ENCODE peak calls at places on chromosome 11, in ten cellular contexts. S is cardiac muscle cell; T is CD8-positive, alpha-beta memory T cell; E is neuronal stem cell; M is body of pancreas; H is mucosa of descending colon; Q is lower lobe of right lung; O is upper lobe of right lung; V is heart right ventricle; K is effector memory CD4-positive, alpha-beta T cell. D is an unnamed sample. For H3K9me3, the result is how much of the 10 kb centered on the place peaks cover.

GRCh38 chr11:110297082-110297725 is 790 bp upstream of the RDX start:
- DNase-seq in S (no peak), T (no peak), E (no peak), M (no peak), H (no peak), Q (no peak), O (no peak), V (no peak), K (no peak), D (no peak)

GRCh38 chr11:11081786-11082185 is 223.9 kb upstream of the ZBED5 start:
- DNase-seq in S (no peak), T (no peak), E (no peak), M (no peak), H (no peak), Q (no peak), O (no peak), V (no peak), K (no peak), D (no peak)

GRCh38 chr11:24635588-24636290 is 138.9 kb downstream of the LUZP2 start:
- DNase-seq in S (no peak), T (no peak), E (no peak), M (no peak), H (no peak), Q (no peak), O (no peak), V (no peak), K (no peak), D (no peak)

GRCh38 chr11:33507967-33508366 is 192.7 kb downstream of the C11orf91 start:
- DNase-seq in S (peak), T (no peak), E (no peak), M (peak), H (no peak), Q (no peak), O (no peak), V (no peak), K (no peak), D (no peak)

GRCh38 chr11:32586576-32587190 is 3.1 kb downstream of the EIF3M start:
- DNase-seq in S (peak), T (no peak), E (no peak), M (no peak), H (no peak), Q (no peak), O (no peak), V (no peak), K (no peak), D (no peak)

GRCh38 chr11:1336836-1337646 is 27.6 kb upstream of the TOLLIP start:
- DNase-seq in S (no peak), T (peak), E (no peak), M (peak), H (peak), Q (peak), O (peak), V (no peak), K (peak), D (peak)

GRCh38 chr11:117170210-117170609 is 8.3 kb upstream of the SIDT2 start:
- DNase-seq in S (peak), T (no peak), E (no peak), M (no peak), H (no peak), Q (no peak), O (no peak), V (no peak), K (no peak), D (no peak)

GRCh38 chr11:45362636-45363035 is 76.5 kb upstream of the SYT13 start:
- DNase-seq in S (no peak), T (no peak), E (no peak), M (no peak), H (no peak), Q (no peak), O (no peak), V (no peak), K (no peak), D (no peak)

GRCh38 chr11:41301023-41301422 is 158.4 kb downstream of the LRRC4C start:
- DNase-seq in S (peak), T (no peak), E (no peak), M (no peak), H (no peak), Q (no peak), O (no peak), V (no peak), K (no peak), D (no peak)

GRCh38 chr11:122679441-122679840 is 23.9 kb downstream of the UBASH3B start:
- DNase-seq in S (no peak), T (no peak), E (no peak), M (no peak), H (no peak), Q (no peak), O (no peak), V (no peak), K (no peak), D (no peak)

GRCh38 chr11:105609832-105610781 is at the start of gene GRIA4:
- DNase-seq in S (peak), T (no peak), E (peak), M (no peak), H (peak), Q (peak), O (peak), V (no peak), K (no peak), D (no peak)

GRCh38 chr11:59857444-59858434 is 8.5 kb downstream of the TCN1 start:
- DNase-seq in S (no peak), T (no peak), E (no peak), M (no peak), H (no peak), Q (no peak), O (no peak), V (no peak), K (peak), D (no peak)

GRCh38 chr11:123308077-123308476 is 113.0 kb upstream of the CLMP start:
- DNase-seq in S (peak), T (no peak), E (no peak), M (no peak), H (no peak), Q (no peak), O (no peak), V (peak), K (no peak), D (no peak)

GRCh38 chr11:126363706-126364245 is 8.3 kb downstream of the ST3GAL4 start:
- DNase-seq in S (no peak), T (no peak), E (no peak), M (no peak), H (peak), Q (no peak), O (peak), V (no peak), K (no peak), D (no peak)

GRCh38 chr11:92386577-92386976 is 162.0 kb downstream of the FAT3 start:
- DNase-seq in S (no peak), T (no peak), E (no peak), M (no peak), H (no peak), Q (no peak), O (no peak), V (no peak), K (no peak), D (no peak)

GRCh38 chr11:57153448-57153847 is 28.3 kb upstream of the LRRC55 start:
- DNase-seq in S (no peak), T (no peak), E (no peak), M (no peak), H (no peak), Q (no peak), O (no peak), V (no peak), K (no peak), D (no peak)

GRCh38 chr11:126282361-126282741 is 542 bp upstream of the TIRAP start:
- DNase-seq in S (peak), T (peak), E (no peak), M (peak), H (peak), Q (no peak), O (peak), V (peak), K (no peak), D (no peak)

GRCh38 chr11:45078236-45079074 is 68.0 kb upstream of the PRDM11 start:
- DNase-seq in S (peak), T (no peak), E (no peak), M (no peak), H (no peak), Q (no peak), O (no peak), V (no peak), K (no peak), D (no peak)

GRCh38 chr11:72807021-72807693 is 7.1 kb upstream of the ATG16L2 start:
- DNase-seq in S (peak), T (no peak), E (no peak), M (no peak), H (no peak), Q (no peak), O (peak), V (no peak), K (no peak), D (no peak)

GRCh38 chr11:119417726-119418540 is 5.0 kb downstream of the THY1 start:
- DNase-seq in S (peak), T (no peak), E (no peak), M (no peak), H (no peak), Q (no peak), O (no peak), V (no peak), K (no peak), D (no peak)

GRCh38 chr11:117221775-117222517 is 9.9 kb downstream of the PCSK7 start:
- DNase-seq in S (peak), T (no peak), E (no peak), M (peak), H (no peak), Q (no peak), O (no peak), V (peak), K (no peak), D (no peak)

GRCh38 chr11:74310857-74311256 is 583 bp downstream of the P4HA3 start:
- DNase-seq in S (no peak), T (no peak), E (no peak), M (no peak), H (no peak), Q (no peak), O (no peak), V (no peak), K (no peak), D (no peak)

GRCh38 chr11:116310215-116310614 is 462.6 kb downstream of the BUD13 start:
- DNase-seq in S (peak), T (no peak), E (no peak), M (no peak), H (no peak), Q (no peak), O (no peak), V (no peak), K (no peak), D (no peak)

GRCh38 chr11:122743949-122744876 is 88.7 kb downstream of the UBASH3B start:
- DNase-seq in S (no peak), T (peak), E (no peak), M (no peak), H (peak), Q (no peak), O (no peak), V (no peak), K (peak), D (peak)

GRCh38 chr11:91296628-91297027 is 928.0 kb upstream of the FAT3 start:
- DNase-seq in S (no peak), T (no peak), E (no peak), M (no peak), H (no peak), Q (no peak), O (no peak), V (no peak), K (no peak), D (no peak)

GRCh38 chr11:117961896-117962295 is 24.3 kb upstream of the IL10RA start:
- DNase-seq in S (no peak), T (no peak), E (no peak), M (no peak), H (no peak), Q (no peak), O (no peak), V (no peak), K (no peak), D (no peak)

GRCh38 chr11:67266424-67267187 is at the start of gene GRK2:
- DNase-seq in S (peak), T (peak), E (no peak), M (peak), H (peak), Q (peak), O (peak), V (no peak), K (no peak), D (peak)

GRCh38 chr11:19651654-19652053 is 61.0 kb upstream of the NAV2 start:
- DNase-seq in S (no peak), T (no peak), E (no peak), M (no peak), H (no peak), Q (no peak), O (no peak), V (no peak), K (no peak), D (no peak)

GRCh38 chr11:17883946-17884345 is 128.9 kb downstream of the SERGEF start:
- DNase-seq in S (no peak), T (no peak), E (no peak), M (no peak), H (no peak), Q (no peak), O (no peak), V (no peak), K (no peak), D (no peak)

GRCh38 chr11:70415642-70416395 is 17.5 kb downstream of the CTTN start:
- DNase-seq in S (no peak), T (no peak), E (no peak), M (no peak), H (no peak), Q (no peak), O (no peak), V (no peak), K (no peak), D (no peak)

DNA sequence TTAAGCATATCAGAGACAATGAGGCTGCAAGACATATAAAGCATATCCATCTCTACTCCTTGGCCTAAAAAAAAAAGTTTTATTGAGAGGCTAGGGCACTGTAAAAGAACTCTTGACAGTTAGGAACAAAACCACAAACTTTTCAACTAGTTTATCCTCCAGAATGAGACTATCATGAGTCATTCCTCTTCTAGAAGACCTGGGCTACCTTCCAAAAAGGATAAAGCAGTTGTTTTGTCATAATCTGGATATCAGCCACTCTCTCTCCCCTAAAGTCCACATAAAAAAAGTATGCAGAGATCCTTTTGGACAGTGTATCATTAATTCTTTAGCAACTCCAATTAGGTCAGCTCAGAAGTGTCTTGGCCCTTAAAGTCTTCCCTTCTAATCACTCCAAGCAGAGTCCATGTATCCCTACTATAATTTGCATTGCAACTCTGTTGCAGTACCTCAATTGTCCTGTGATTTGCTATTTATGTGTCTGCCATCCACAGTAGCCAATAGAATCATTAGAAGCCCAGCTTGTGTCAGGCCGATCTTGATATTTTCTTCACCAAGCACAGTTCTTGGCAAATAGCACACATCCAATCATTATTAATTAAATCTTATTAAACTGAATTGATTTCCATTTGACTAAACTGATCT is 10.4 kb downstream of the OR51T1 start:
- DNase-seq in S (peak), T (no peak), E (no peak), M (no peak), H (no peak), Q (no peak), O (no peak), V (no peak), K (no peak), D (no peak)
- H3K9me3 ChIP-seq in S (under half), T (under half), E (under half), M (under half), H (under half), Q (under half), O (under half), V (under half), K (under half), D (under half)

DNA sequence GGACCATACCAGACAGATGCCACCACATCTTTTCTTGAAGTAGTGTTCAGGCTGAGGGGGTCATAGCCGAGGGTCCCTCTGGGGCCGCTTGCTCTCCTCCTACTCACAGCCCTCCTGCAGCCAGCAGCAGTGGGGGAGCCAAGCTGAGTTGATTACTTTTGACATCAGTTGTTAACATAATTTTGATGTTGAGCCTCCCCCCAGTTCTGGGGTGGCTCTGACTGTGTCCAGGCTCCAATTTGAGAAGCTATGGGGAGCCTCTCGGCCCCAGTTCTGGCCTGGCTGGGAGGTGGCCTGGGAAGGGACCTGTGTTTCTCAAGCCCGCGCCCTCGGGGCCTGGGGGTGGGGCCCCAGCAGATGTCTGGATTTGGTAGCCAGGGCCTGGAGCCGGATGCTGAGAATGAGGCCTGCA is 48.0 kb downstream of the KCNQ1OT1 start:
- DNase-seq in S (no peak), T (no peak), E (no peak), M (no peak), H (no peak), Q (no peak), O (peak), V (no peak), K (no peak), D (no peak)
- H3K9me3 ChIP-seq in S (under half), T (under half), E (under half), M (under half), H (under half), Q (under half), O (under half), V (under half), K (under half), D (under half)

GRCh38 chr11:130738618-130739017 is 177.7 kb downstream of the SNX19 start:
- DNase-seq in S (peak), T (no peak), E (no peak), M (no peak), H (no peak), Q (no peak), O (no peak), V (no peak), K (no peak), D (no peak)

GRCh38 chr11:130732476-130732875 is 183.8 kb downstream of the SNX19 start:
- DNase-seq in S (no peak), T (no peak), E (no peak), M (no peak), H (no peak), Q (no peak), O (no peak), V (no peak), K (no peak), D (no peak)

GRCh38 chr11:130740819-130741218 is 175.5 kb downstream of the SNX19 start:
- DNase-seq in S (no peak), T (no peak), E (no peak), M (no peak), H (no peak), Q (no peak), O (no peak), V (no peak), K (no peak), D (no peak)

GRCh38 chr11:130737866-130738431 is 178.3 kb downstream of the SNX19 start:
- DNase-seq in S (peak), T (no peak), E (no peak), M (peak), H (no peak), Q (no peak), O (no peak), V (peak), K (no peak), D (no peak)

GRCh38 chr11:130737041-130737830 is 179.0 kb downstream of the SNX19 start:
- DNase-seq in S (no peak), T (no peak), E (no peak), M (no peak), H (no peak), Q (no peak), O (no peak), V (no peak), K (no peak), D (no peak)
- H3K9me3 ChIP-seq in S (under half), T (under half), E (under half), M (under half), H (under half), Q (under half), O (under half), V (under half), K (under half), D (under half)

GRCh38 chr11:8387693-8388092 is 124.0 kb upstream of the LMO1 start:
- DNase-seq in S (no peak), T (no peak), E (no peak), M (no peak), H (no peak), Q (no peak), O (no peak), V (no peak), K (no peak), D (no peak)
- H3K9me3 ChIP-seq in S (under half), T (under half), E (under half), M (under half), H (under half), Q (under half), O (under half), V (under half), K (under half), D (under half)

GRCh38 chr11:134754196-134754822 is 342.3 kb upstream of the B3GAT1 start:
- DNase-seq in S (no peak), T (no peak), E (no peak), M (no peak), H (no peak), Q (no peak), O (no peak), V (no peak), K (no peak), D (no peak)

GRCh38 chr11:134756811-134757540 is 344.9 kb upstream of the B3GAT1 start:
- DNase-seq in S (no peak), T (no peak), E (no peak), M (no peak), H (no peak), Q (no peak), O (no peak), V (no peak), K (no peak), D (no peak)

GRCh38 chr11:134754823-134755198 is 342.8 kb upstream of the B3GAT1 start:
- DNase-seq in S (no peak), T (no peak), E (no peak), M (no peak), H (no peak), Q (no peak), O (no peak), V (no peak), K (no peak), D (no peak)

GRCh38 chr11:134753805-134754130 is 341.7 kb upstream of the B3GAT1 start:
- DNase-seq in S (no peak), T (no peak), E (no peak), M (no peak), H (no peak), Q (no peak), O (no peak), V (no peak), K (no peak), D (no peak)

DNA sequence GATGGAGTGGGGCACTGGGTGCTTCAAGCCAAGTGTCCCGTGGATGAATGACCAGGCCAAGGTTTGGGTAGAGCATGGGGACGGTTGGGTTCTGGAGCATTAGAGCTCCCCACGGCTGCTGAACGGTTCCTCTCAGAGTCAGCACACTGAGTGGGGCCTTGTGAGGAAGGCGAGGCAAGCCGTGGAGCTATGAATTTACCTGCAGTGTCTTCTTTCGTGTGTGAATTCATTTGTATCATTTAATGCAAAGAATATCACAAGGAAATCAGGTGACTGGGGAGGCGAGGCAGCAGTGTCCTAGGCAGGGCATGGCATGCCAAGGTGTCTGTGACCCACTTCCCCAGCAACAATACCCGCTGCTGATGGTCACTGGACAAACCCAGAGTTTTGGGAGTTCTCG is 343.5 kb upstream of the B3GAT1 start:
- DNase-seq in S (no peak), T (no peak), E (no peak), M (no peak), H (no peak), Q (no peak), O (no peak), V (no peak), K (no peak), D (no peak)
- H3K9me3 ChIP-seq in S (under half), T (under half), E (under half), M (under half), H (under half), Q (under half), O (under half), V (under half), K (under half), D (under half)

GRCh38 chr11:28137832-28138231 is 29.6 kb downstream of the METTL15 start:
- DNase-seq in S (no peak), T (no peak), E (no peak), M (no peak), H (no peak), Q (no peak), O (no peak), V (no peak), K (no peak), D (no peak)
- H3K9me3 ChIP-seq in S (under half), T (under half), E (under half), M (under half), H (under half), Q (under half), O (under half), V (under half), K (under half), D (under half)

DNA sequence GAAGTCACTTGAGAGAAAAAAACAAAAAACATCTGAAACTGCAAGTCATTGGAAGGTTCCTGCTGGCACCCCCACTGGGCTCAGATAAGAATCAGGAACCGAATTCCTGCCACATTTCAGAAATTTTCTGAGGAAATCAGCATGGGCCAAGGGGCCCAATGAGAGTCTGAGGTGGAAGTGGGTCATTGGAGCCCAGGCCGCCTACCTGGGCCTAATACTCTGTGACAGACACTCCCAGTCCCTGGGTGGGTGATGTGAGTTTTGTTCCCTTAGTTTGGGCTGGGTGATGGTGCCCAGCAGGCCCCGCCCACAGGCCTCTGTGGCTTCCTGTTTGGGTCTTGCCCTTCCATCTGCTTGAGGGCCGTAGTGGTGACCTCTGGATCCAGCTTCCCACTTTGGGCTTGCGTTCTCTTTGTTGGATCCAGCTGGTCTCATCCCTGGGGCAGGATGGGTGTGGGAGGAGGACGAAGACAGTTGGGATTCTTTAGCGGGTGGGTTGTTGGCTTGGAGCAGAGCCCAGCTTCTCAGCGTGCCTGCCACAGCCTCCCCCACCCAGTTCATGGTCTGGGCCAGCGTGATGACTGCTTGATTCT is 40.7 kb downstream of the PARVA start:
- DNase-seq in S (peak), T (no peak), E (no peak), M (no peak), H (no peak), Q (no peak), O (no peak), V (no peak), K (no peak), D (no peak)
- H3K9me3 ChIP-seq in S (under half), T (under half), E (under half), M (under half), H (under half), Q (under half), O (under half), V (under half), K (under half), D (under half)